ENCODE peak calls at places on chromosomes 1 and 21, in six cellular contexts. V is fibroblast of pulmonary artery, T is epithelial cell of esophagus, N is HFFc6, S is MCF 10A, H is Caco-2. U is an unnamed sample.

GRCh38 chr1:93904228-93904627 is 5.0 kb downstream of the GCLM start:
- DNase-seq in V (no peak), T (no peak), N (no peak), S (no peak), H (no peak), U (no peak)

GRCh38 chr1:41783189-41783639 is 135.5 kb downstream of the HIVEP3 start:
- DNase-seq in V (peak), T (peak), N (peak), S (peak), H (no peak), U (no peak)

GRCh38 chr1:54557956-54558355 is 9.9 kb downstream of the ACOT11 start:
- DNase-seq in V (no peak), T (no peak), N (no peak), S (no peak), H (no peak), U (no peak)

GRCh38 chr1:227934476-227935313 is 13.0 kb downstream of the WNT9A start:
- DNase-seq in V (peak), T (peak), N (peak), S (peak), H (no peak), U (no peak)

GRCh38 chr1:202005958-202006357 is 4.4 kb upstream of the ELF3 start:
- DNase-seq in V (peak), T (no peak), N (peak), S (peak), H (peak), U (no peak)

GRCh38 chr1:112618114-112618720 is 724 bp downstream of the ST7L start:
- DNase-seq in V (peak), T (peak), N (no peak), S (no peak), H (no peak), U (no peak)

GRCh38 chr1:165905853-165906252 is 78.4 kb downstream of the UCK2 start:
- DNase-seq in V (no peak), T (no peak), N (no peak), S (no peak), H (no peak), U (no peak)

GRCh38 chr1:209590405-209590804 is 6.9 kb downstream of the CAMK1G start:
- DNase-seq in V (no peak), T (peak), N (peak), S (no peak), H (no peak), U (no peak)

GRCh38 chr1:76046149-76046548 is 28.4 kb upstream of the ST6GALNAC3 start:
- DNase-seq in V (no peak), T (no peak), N (no peak), S (no peak), H (no peak), U (no peak)

GRCh38 chr1:12276225-12276624 is 46.4 kb downstream of the VPS13D start:
- DNase-seq in V (peak), T (peak), N (no peak), S (peak), H (peak), U (no peak)

GRCh38 chr1:8598783-8599182 is 218.7 kb downstream of the RERE start:
- DNase-seq in V (peak), T (no peak), N (no peak), S (no peak), H (no peak), U (no peak)

GRCh38 chr1:5551274-5551966 is 440.8 kb downstream of the NPHP4 start:
- DNase-seq in V (peak), T (peak), N (no peak), S (peak), H (no peak), U (no peak)

GRCh38 chr1:903721-904270 is 19.9 kb upstream of the SAMD11 start:
- DNase-seq in V (no peak), T (no peak), N (no peak), S (no peak), H (no peak), U (no peak)

GRCh38 chr1:25122747-25123146 is 109.6 kb downstream of the SYF2 start:
- DNase-seq in V (no peak), T (no peak), N (no peak), S (no peak), H (no peak), U (no peak)

GRCh38 chr1:117710710-117711109 is 104.9 kb downstream of the TENT5C start:
- DNase-seq in V (no peak), T (no peak), N (no peak), S (peak), H (no peak), U (no peak)
- TF ChIP-seq CTCF in V (peak), T (no peak), N (peak), S (no peak), H (no peak), U (peak)

DNA sequence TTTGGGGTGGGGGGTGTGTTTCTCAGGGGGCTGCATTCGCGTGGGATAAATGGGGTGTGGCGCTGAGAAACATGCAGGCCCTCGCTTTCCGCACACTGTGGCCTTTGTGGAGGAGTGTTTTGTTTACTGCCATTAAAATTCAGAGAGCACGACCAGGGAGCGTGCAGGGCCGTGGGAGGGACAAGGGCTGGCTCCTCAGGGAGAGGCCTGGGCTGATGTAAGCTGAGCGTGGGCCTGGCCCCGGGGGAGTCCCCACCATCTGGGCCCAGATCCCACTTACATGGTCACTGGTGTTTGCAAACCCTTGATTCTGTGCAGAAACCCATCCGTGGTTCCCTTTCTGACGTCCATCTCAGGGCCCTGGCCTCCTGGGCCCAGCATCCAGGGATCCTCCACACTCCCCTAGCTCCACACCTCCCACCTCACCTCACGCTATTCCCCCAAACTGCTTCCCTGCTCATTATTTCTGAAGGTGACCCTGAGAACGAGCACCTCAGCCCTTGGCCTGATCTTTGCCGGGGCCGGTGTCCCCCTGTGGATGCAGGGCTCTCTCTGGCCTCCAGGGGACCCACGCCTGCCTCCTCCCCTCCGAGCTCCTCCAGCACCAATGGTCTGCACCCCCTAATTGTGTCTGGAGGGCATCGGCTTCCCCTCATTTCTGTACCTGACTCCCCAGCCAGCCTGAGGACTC is 92.5 kb upstream of the SIM2 start:
- DNase-seq in V (no peak), T (no peak), N (no peak), S (no peak), H (no peak), U (no peak)
- TF ChIP-seq CTCF in V (no peak), T (no peak), N (no peak), S (no peak), H (peak), U (no peak)

GRCh38 chr1:212920895-212921294 is 29.4 kb upstream of the VASH2 start:
- DNase-seq in V (no peak), T (no peak), N (no peak), S (no peak), H (no peak), U (no peak)
- TF ChIP-seq CTCF in V (peak), T (no peak), N (peak), S (peak), H (peak), U (peak)

GRCh38 chr1:234579967-234580366 is 30.0 kb downstream of the IRF2BP2 start:
- DNase-seq in V (peak), T (peak), N (peak), S (peak), H (no peak), U (no peak)
- TF ChIP-seq CTCF in V (peak), T (peak), N (peak), S (peak), H (peak), U (peak)

U was measured in Calu3.